ENCODE peak calls at places on chromosomes 16 and 17, in nine cellular contexts. One of them, this sample, is unnamed. For H3K27me3 and H3K36me3, the result is how much of the 10 kb centered on the place peaks cover.

GRCh38 chr16:57301126-57301817 is 16.8 kb upstream of the PLLP start:
- DNase-seq in esophagus muscularis mucosa: no peak
- DNase-seq in suprapubic skin: peak
- DNase-seq in GM12878: no peak
- DNase-seq in stomach: no peak
- DNase-seq in K562: no peak
- DNase-seq in tibial nerve: peak
- DNase-seq in ovary: peak
- DNase-seq in SK-N-SH: no peak
- DNase-seq in this sample: peak

GRCh38 chr17:48505788-48506187 is 25.0 kb downstream of the HOXB1 start:
- DNase-seq in esophagus muscularis mucosa: no peak
- DNase-seq in suprapubic skin: no peak
- DNase-seq in GM12878: peak
- DNase-seq in stomach: no peak
- DNase-seq in K562: peak
- DNase-seq in tibial nerve: no peak
- DNase-seq in ovary: no peak
- DNase-seq in SK-N-SH: no peak
- DNase-seq in this sample: no peak

GRCh38 chr17:61139219-61139618 is 260.4 kb upstream of the TBX2 start:
- DNase-seq in esophagus muscularis mucosa: no peak
- DNase-seq in suprapubic skin: no peak
- DNase-seq in GM12878: peak
- DNase-seq in stomach: peak
- DNase-seq in K562: no peak
- DNase-seq in tibial nerve: no peak
- DNase-seq in ovary: no peak
- DNase-seq in SK-N-SH: no peak
- DNase-seq in this sample: no peak

GRCh38 chr16:55001931-55002330 is 71.3 kb downstream of the IRX5 start:
- DNase-seq in esophagus muscularis mucosa: no peak
- DNase-seq in suprapubic skin: no peak
- DNase-seq in GM12878: no peak
- DNase-seq in stomach: no peak
- DNase-seq in K562: no peak
- DNase-seq in tibial nerve: no peak
- DNase-seq in ovary: no peak
- DNase-seq in SK-N-SH: no peak
- DNase-seq in this sample: no peak

GRCh38 chr17:65270932-65271700 is 133.9 kb downstream of the RGS9 start:
- DNase-seq in esophagus muscularis mucosa: no peak
- DNase-seq in suprapubic skin: no peak
- DNase-seq in GM12878: no peak
- DNase-seq in stomach: no peak
- DNase-seq in K562: no peak
- DNase-seq in tibial nerve: no peak
- DNase-seq in ovary: no peak
- DNase-seq in SK-N-SH: no peak
- DNase-seq in this sample: no peak

GRCh38 chr16:83356266-83356665 is 451.5 kb upstream of the HSBP1 start:
- DNase-seq in esophagus muscularis mucosa: no peak
- DNase-seq in suprapubic skin: no peak
- DNase-seq in GM12878: no peak
- DNase-seq in stomach: no peak
- DNase-seq in K562: peak
- DNase-seq in tibial nerve: peak
- DNase-seq in ovary: no peak
- DNase-seq in SK-N-SH: peak
- DNase-seq in this sample: no peak

GRCh38 chr17:35050170-35050569 is 13.3 kb downstream of the RFFL start:
- DNase-seq in esophagus muscularis mucosa: no peak
- DNase-seq in suprapubic skin: no peak
- DNase-seq in GM12878: no peak
- DNase-seq in stomach: no peak
- DNase-seq in K562: no peak
- DNase-seq in tibial nerve: no peak
- DNase-seq in ovary: no peak
- DNase-seq in SK-N-SH: no peak
- DNase-seq in this sample: no peak

GRCh38 chr16:17448640-17449638 is 21.8 kb downstream of the XYLT1 start:
- DNase-seq in esophagus muscularis mucosa: no peak
- DNase-seq in suprapubic skin: no peak
- DNase-seq in GM12878: no peak
- DNase-seq in stomach: no peak
- DNase-seq in K562: no peak
- DNase-seq in tibial nerve: peak
- DNase-seq in ovary: no peak
- DNase-seq in SK-N-SH: peak
- DNase-seq in this sample: no peak

GRCh38 chr16:49485663-49486062 is 112.1 kb downstream of the C16orf78 start:
- DNase-seq in esophagus muscularis mucosa: no peak
- DNase-seq in suprapubic skin: peak
- DNase-seq in GM12878: no peak
- DNase-seq in stomach: no peak
- DNase-seq in K562: no peak
- DNase-seq in tibial nerve: no peak
- DNase-seq in ovary: no peak
- DNase-seq in SK-N-SH: no peak
- DNase-seq in this sample: peak

GRCh38 chr16:89870440-89870839 is 3.0 kb upstream of the TCF25 start:
- DNase-seq in esophagus muscularis mucosa: no peak
- DNase-seq in suprapubic skin: no peak
- DNase-seq in GM12878: no peak
- DNase-seq in stomach: no peak
- DNase-seq in K562: no peak
- DNase-seq in tibial nerve: no peak
- DNase-seq in ovary: no peak
- DNase-seq in SK-N-SH: no peak
- DNase-seq in this sample: no peak

GRCh38 chr17:37818689-37819088 is 73.8 kb upstream of the HNF1B start:
- DNase-seq in esophagus muscularis mucosa: no peak
- DNase-seq in suprapubic skin: no peak
- DNase-seq in GM12878: no peak
- DNase-seq in stomach: peak
- DNase-seq in K562: no peak
- DNase-seq in tibial nerve: no peak
- DNase-seq in ovary: no peak
- DNase-seq in SK-N-SH: no peak
- DNase-seq in this sample: no peak

GRCh38 chr16:81243927-81244326 is 5.4 kb downstream of the BCO1 start:
- DNase-seq in esophagus muscularis mucosa: no peak
- DNase-seq in suprapubic skin: no peak
- DNase-seq in GM12878: no peak
- DNase-seq in stomach: no peak
- DNase-seq in K562: no peak
- DNase-seq in tibial nerve: no peak
- DNase-seq in ovary: no peak
- DNase-seq in SK-N-SH: no peak
- DNase-seq in this sample: no peak

GRCh38 chr17:78800132-78800931 is 18.3 kb upstream of the CYTH1 start:
- DNase-seq in esophagus muscularis mucosa: no peak
- DNase-seq in suprapubic skin: no peak
- DNase-seq in GM12878: no peak
- DNase-seq in stomach: no peak
- DNase-seq in K562: no peak
- DNase-seq in tibial nerve: no peak
- DNase-seq in ovary: no peak
- DNase-seq in SK-N-SH: no peak
- DNase-seq in this sample: no peak

GRCh38 chr16:27644165-27644564 is 94.2 kb downstream of the KATNIP start:
- DNase-seq in esophagus muscularis mucosa: no peak
- DNase-seq in suprapubic skin: no peak
- DNase-seq in GM12878: no peak
- DNase-seq in stomach: no peak
- DNase-seq in K562: no peak
- DNase-seq in tibial nerve: no peak
- DNase-seq in ovary: no peak
- DNase-seq in SK-N-SH: peak
- DNase-seq in this sample: no peak

GRCh38 chr16:27642753-27643152 is 92.8 kb downstream of the KATNIP start:
- DNase-seq in esophagus muscularis mucosa: no peak
- DNase-seq in suprapubic skin: no peak
- DNase-seq in GM12878: no peak
- DNase-seq in stomach: no peak
- DNase-seq in K562: peak
- DNase-seq in tibial nerve: no peak
- DNase-seq in ovary: no peak
- DNase-seq in SK-N-SH: no peak
- DNase-seq in this sample: no peak

GRCh38 chr16:27650073-27650701 is 100.2 kb downstream of the KATNIP start:
- DNase-seq in esophagus muscularis mucosa: no peak
- DNase-seq in suprapubic skin: no peak
- DNase-seq in GM12878: no peak
- DNase-seq in stomach: no peak
- DNase-seq in K562: no peak
- DNase-seq in tibial nerve: no peak
- DNase-seq in ovary: no peak
- DNase-seq in SK-N-SH: no peak
- DNase-seq in this sample: no peak

GRCh38 chr16:27649021-27649420 is 99.1 kb downstream of the KATNIP start:
- DNase-seq in esophagus muscularis mucosa: no peak
- DNase-seq in suprapubic skin: no peak
- DNase-seq in GM12878: no peak
- DNase-seq in stomach: no peak
- DNase-seq in K562: no peak
- DNase-seq in tibial nerve: no peak
- DNase-seq in ovary: no peak
- DNase-seq in SK-N-SH: no peak
- DNase-seq in this sample: no peak

GRCh38 chr16:27646811-27647210 is 96.9 kb downstream of the KATNIP start:
- DNase-seq in esophagus muscularis mucosa: no peak
- DNase-seq in suprapubic skin: no peak
- DNase-seq in GM12878: no peak
- DNase-seq in stomach: no peak
- DNase-seq in K562: no peak
- DNase-seq in tibial nerve: no peak
- DNase-seq in ovary: no peak
- DNase-seq in SK-N-SH: no peak
- DNase-seq in this sample: no peak
- H3K27me3 ChIP-seq in esophagus muscularis mucosa: under half
- H3K27me3 ChIP-seq in suprapubic skin: under half
- H3K27me3 ChIP-seq in GM12878: under half
- H3K27me3 ChIP-seq in stomach: under half
- H3K27me3 ChIP-seq in K562: under half
- H3K27me3 ChIP-seq in tibial nerve: under half
- H3K27me3 ChIP-seq in ovary: under half
- H3K27me3 ChIP-seq in SK-N-SH: under half
- H3K27me3 ChIP-seq in this sample: under half

DNA sequence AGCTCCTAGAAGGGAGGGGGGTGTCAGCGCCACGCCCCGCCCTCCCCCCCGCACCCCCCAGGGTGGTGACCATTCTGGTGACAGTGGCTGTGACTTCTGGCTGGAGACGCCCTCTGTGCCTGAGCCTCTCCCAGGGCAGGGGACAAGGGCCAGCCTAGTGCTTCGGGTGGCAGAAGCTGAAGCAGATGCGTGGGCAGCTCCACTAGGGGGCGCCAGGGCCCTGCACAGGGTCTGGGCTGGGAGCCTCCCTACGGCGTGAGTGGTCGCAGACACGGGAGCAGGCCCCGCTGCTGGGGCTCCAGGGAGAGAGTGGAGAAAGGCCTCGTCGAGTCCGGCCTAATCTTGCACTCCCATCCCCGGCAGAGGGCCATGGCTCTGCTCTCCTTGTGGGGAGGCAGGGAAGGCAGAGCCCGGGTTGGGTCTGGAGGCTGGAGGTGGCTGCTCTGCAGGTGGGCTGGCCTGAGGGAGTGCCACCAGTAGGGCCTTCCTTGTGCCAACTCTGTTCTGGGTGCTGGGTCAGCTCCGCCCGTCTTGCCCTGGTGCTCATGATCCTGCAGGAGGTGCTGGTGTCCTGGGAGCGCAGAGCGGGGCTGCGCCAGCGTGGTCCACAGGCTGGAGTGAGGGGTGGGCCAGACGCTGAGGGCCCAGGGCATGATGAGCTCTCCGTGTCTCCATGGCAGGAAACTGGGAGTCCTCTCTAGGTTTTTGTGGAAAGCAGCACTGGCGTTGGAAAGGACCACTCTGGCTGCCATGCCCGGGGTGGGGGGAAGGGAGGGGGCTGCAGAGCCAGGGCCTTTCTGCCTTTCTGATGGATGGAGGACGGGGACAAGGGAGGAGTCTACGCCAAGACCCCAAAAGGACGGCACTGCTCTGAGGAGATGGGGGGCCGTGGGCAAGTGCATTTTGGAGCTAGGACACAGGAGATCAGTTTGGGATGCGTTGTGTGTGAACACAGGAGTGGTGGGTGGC is 2.5 kb downstream of the CENPX start:
- DNase-seq in esophagus muscularis mucosa: no peak
- DNase-seq in suprapubic skin: no peak
- DNase-seq in GM12878: no peak
- DNase-seq in stomach: peak
- DNase-seq in K562: peak
- DNase-seq in tibial nerve: no peak
- DNase-seq in ovary: no peak
- DNase-seq in SK-N-SH: peak
- DNase-seq in this sample: no peak
- H3K36me3 ChIP-seq in esophagus muscularis mucosa: under half
- H3K36me3 ChIP-seq in suprapubic skin: under half
- H3K36me3 ChIP-seq in GM12878: under half
- H3K36me3 ChIP-seq in stomach: under half
- H3K36me3 ChIP-seq in K562: under half
- H3K36me3 ChIP-seq in tibial nerve: under half
- H3K36me3 ChIP-seq in ovary: under half
- H3K36me3 ChIP-seq in SK-N-SH: under half
- H3K36me3 ChIP-seq in this sample: under half

GRCh38 chr17:69141802-69142472 is at the start of gene ABCA6:
- DNase-seq in esophagus muscularis mucosa: no peak
- DNase-seq in suprapubic skin: no peak
- DNase-seq in GM12878: no peak
- DNase-seq in stomach: no peak
- DNase-seq in K562: no peak
- DNase-seq in tibial nerve: peak
- DNase-seq in ovary: no peak
- DNase-seq in SK-N-SH: no peak
- DNase-seq in this sample: no peak
- TF ChIP-seq EP300 in esophagus muscularis mucosa: no peak
- TF ChIP-seq EP300 in suprapubic skin: no peak
- TF ChIP-seq EP300 in GM12878: no peak
- TF ChIP-seq EP300 in stomach: no peak
- TF ChIP-seq EP300 in K562: no peak
- TF ChIP-seq EP300 in tibial nerve: peak
- TF ChIP-seq EP300 in ovary: no peak
- TF ChIP-seq EP300 in SK-N-SH: no peak
- TF ChIP-seq EP300 in this sample: no peak

DNA sequence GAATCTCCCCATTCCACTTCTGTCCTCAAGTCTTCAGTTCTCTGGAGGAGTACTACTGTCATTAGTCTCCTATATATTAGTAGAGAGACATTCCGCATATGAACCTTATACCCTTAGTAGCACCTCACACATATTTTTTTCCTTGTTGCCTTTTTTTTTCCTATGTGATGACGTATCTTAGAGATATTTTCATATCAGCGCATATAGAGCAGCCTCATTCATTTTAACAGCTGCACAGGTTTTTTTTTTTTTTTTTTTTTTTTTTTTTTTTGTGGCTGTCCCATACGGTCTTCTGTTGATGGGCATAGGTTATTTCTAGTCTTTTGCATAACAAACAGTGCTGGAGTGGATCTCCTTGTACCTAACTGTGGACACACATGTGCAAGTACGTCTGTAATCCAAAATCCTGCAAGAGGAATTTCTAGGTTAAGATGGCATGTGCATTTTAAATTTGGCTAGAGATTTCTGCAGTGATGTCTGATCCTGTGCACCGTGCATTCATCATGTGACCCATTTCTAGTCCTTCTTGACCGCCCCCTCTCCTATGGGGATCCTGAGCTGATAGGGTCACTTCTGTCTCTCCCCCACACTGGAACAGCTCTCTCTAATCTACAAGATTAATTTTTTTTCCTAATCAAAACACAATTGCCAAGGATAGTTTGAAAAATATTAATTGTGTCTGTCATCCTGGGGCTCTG is 64.8 kb downstream of the PRKCB start:
- DNase-seq in esophagus muscularis mucosa: no peak
- DNase-seq in suprapubic skin: no peak
- DNase-seq in GM12878: no peak
- DNase-seq in stomach: no peak
- DNase-seq in K562: peak
- DNase-seq in tibial nerve: no peak
- DNase-seq in ovary: no peak
- DNase-seq in SK-N-SH: no peak
- DNase-seq in this sample: no peak
- H3K27me3 ChIP-seq in esophagus muscularis mucosa: under half
- H3K27me3 ChIP-seq in suprapubic skin: under half
- H3K27me3 ChIP-seq in GM12878: under half
- H3K27me3 ChIP-seq in stomach: under half
- H3K27me3 ChIP-seq in K562: under half
- H3K27me3 ChIP-seq in tibial nerve: under half
- H3K27me3 ChIP-seq in ovary: under half
- H3K27me3 ChIP-seq in SK-N-SH: under half
- H3K27me3 ChIP-seq in this sample: under half